ENCODE peak calls at places on chromosomes 3 and 15, in seven cellular contexts. R is A549; G is GM23338; I is CD8-positive, alpha-beta T cell; E is endothelial cell; D is nephron progenitor cell; T is tibial nerve. P is an unnamed sample.
A peak's percentile ranks its signal among the peaks of the same experiment; 100 is the strongest.

GRCh38 chr15:61062268-61062667 is 166.8 kb downstream of the RORA start:
- DNase-seq in R (no peak), G (no peak), I (no peak), E (no peak), D (no peak), T (no peak), P (no peak)

GRCh38 chr15:95559875-95560394 is 770.6 kb upstream of the NR2F2 start:
- DNase-seq in R (peak; percentile 27), G (no peak), I (no peak), E (no peak), D (no peak), T (no peak), P (no peak)

GRCh38 chr3:46447535-46447934 is 17.2 kb downstream of the LTF start:
- DNase-seq in R (no peak), G (no peak), I (no peak), E (no peak), D (no peak), T (no peak), P (no peak)

GRCh38 chr15:92494791-92495190 is 101.1 kb downstream of the ST8SIA2 start:
- DNase-seq in R (no peak), G (no peak), I (no peak), E (no peak), D (no peak), T (no peak), P (no peak)

GRCh38 chr3:25441234-25441856 is 13.3 kb downstream of the RARB start:
- DNase-seq in R (no peak), G (peak; percentile 65), I (peak; percentile 8), E (no peak), D (no peak), T (no peak), P (no peak)

GRCh38 chr3:63977893-63978292 is 45.4 kb downstream of the PSMD6 start:
- DNase-seq in R (no peak), G (no peak), I (no peak), E (no peak), D (no peak), T (no peak), P (no peak)

GRCh38 chr15:90095521-90095959 is 6.7 kb downstream of the IDH2 start:
- DNase-seq in R (no peak), G (peak; percentile 49), I (no peak), E (no peak), D (no peak), T (no peak), P (no peak)

GRCh38 chr3:48662753-48663488 is at the start of gene CELSR3:
- DNase-seq in R (peak; percentile 51), G (peak; percentile 95), I (peak; percentile 29), E (peak; percentile 81), D (peak; percentile 86), T (peak; percentile 57), P (no peak)

GRCh38 chr15:85397151-85397550 is 16.7 kb downstream of the AKAP13 start:
- DNase-seq in R (no peak), G (no peak), I (no peak), E (no peak), D (no peak), T (no peak), P (no peak)

GRCh38 chr15:84947947-84948830 is 33.5 kb upstream of the PDE8A start:
- DNase-seq in R (no peak), G (no peak), I (no peak), E (no peak), D (no peak), T (no peak), P (no peak)

GRCh38 chr15:87743557-87743956 is 513.0 kb downstream of the NTRK3 start:
- DNase-seq in R (no peak), G (no peak), I (no peak), E (no peak), D (no peak), T (no peak), P (no peak)

GRCh38 chr15:90496791-90497190 is 32.9 kb upstream of the CRTC3 start:
- DNase-seq in R (no peak), G (no peak), I (no peak), E (no peak), D (no peak), T (no peak), P (no peak)

GRCh38 chr3:185658504-185658912 is 72.4 kb downstream of the SENP2 start:
- DNase-seq in R (peak; percentile 13), G (no peak), I (no peak), E (no peak), D (no peak), T (peak; percentile 86), P (no peak)

GRCh38 chr15:40471105-40471777 is 457 bp downstream of the CHST14 start:
- DNase-seq in R (no peak), G (peak; percentile 53), I (no peak), E (peak; percentile 41), D (no peak), T (no peak), P (no peak)

GRCh38 chr3:133894334-133895207 is 1.1 kb downstream of the RAB6B start:
- DNase-seq in R (no peak), G (peak; percentile 77), I (no peak), E (no peak), D (peak; percentile 31), T (no peak), P (no peak)

GRCh38 chr3:37494206-37494605 is 319.8 kb upstream of the LRRFIP2 start:
- DNase-seq in R (no peak), G (no peak), I (no peak), E (no peak), D (no peak), T (no peak), P (no peak)

GRCh38 chr3:134627831-134628230 is 23.0 kb downstream of the KY start:
- DNase-seq in R (peak; percentile 21), G (no peak), I (no peak), E (no peak), D (no peak), T (no peak), P (no peak)

DNA sequence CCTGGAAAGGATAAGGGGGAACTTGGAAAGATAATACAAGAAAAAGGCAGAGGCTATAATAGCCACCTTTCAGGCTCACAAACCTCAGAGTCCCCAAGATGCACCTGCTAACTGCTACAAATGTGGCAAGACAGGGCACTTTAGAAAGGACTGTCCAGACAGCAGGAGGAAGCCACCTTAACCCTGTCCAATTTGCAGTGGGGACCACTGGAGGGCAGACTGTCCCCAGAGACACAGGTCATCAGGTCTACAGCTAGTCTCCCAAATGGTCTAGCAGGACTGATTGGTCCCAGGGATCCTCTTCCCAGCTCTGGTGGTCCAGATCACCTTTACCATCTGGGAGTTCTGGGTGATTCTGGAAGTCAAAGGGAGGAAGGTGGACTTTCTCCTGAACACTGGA is 882.5 kb upstream of the GBE1 start:
- DNase-seq in R (no peak), G (peak; percentile 36), I (no peak), E (peak; percentile 13), D (no peak), T (no peak), P (no peak)
- TF ChIP-seq CTCF in R (no peak), G (peak; percentile 38), I (no peak), E (no peak), D (peak; percentile 10), T (no peak), P (peak; percentile 8)

GRCh38 chr15:100716456-100717085 is 114.2 kb downstream of the ASB7 start:
- DNase-seq in R (no peak), G (no peak), I (no peak), E (no peak), D (no peak), T (no peak), P (no peak)

GRCh38 chr15:100713163-100713867 is 110.9 kb downstream of the ASB7 start:
- DNase-seq in R (peak; percentile 97), G (no peak), I (no peak), E (no peak), D (no peak), T (no peak), P (no peak)

GRCh38 chr15:100714034-100714748 is 111.8 kb downstream of the ASB7 start:
- DNase-seq in R (no peak), G (no peak), I (no peak), E (no peak), D (no peak), T (no peak), P (no peak)

GRCh38 chr15:100715571-100716455 is 113.4 kb downstream of the ASB7 start:
- DNase-seq in R (no peak), G (no peak), I (no peak), E (no peak), D (peak; percentile 12), T (no peak), P (no peak)

GRCh38 chr15:100714749-100715342 is 112.5 kb downstream of the ASB7 start:
- DNase-seq in R (no peak), G (peak; percentile 7), I (no peak), E (no peak), D (no peak), T (no peak), P (no peak)
- TF ChIP-seq CTCF in R (no peak), G (no peak), I (no peak), E (no peak), D (no peak), T (no peak), P (no peak)

GRCh38 chr3:43994594-43995077 is 247.1 kb upstream of the TOPAZ1 start:
- DNase-seq in R (no peak), G (peak; percentile 55), I (no peak), E (no peak), D (no peak), T (no peak), P (no peak)
- TF ChIP-seq CTCF in R (no peak), G (no peak), I (no peak), E (no peak), D (no peak), T (no peak), P (no peak)

DNA sequence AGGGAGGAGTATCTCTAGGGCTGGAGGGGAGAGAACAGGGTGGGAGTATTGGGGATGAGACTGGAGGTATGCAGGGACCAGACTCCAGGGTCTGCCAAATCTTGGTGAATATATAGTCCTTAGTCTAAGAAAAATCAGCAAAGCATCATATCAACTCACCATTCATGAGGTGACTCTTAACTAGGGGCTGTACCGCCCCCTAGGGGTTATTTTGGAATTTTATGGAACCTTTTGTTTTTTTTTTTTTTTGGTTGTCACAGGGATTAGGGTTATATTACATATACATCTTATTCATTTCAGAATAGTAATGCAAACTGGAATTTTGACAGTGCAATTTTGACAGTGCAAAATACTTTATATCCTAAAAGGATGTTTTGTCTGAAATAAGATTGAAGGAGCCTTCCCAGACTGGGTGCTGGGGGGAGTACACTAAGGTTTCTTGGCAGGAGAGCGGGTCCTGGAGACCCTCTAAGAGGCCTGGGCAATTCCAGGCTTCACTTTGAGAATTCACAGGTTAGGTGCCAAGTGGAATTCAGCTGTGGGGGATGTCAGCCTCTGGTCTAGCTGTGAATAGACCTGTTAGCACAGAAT is 7.5 kb downstream of the CMTM7 start:
- DNase-seq in R (peak; percentile 48), G (peak; percentile 85), I (peak; percentile 63), E (peak; percentile 43), D (peak; percentile 25), T (no peak), P (no peak)
- TF ChIP-seq CTCF in R (peak; percentile 80), G (peak; percentile 93), I (peak; percentile 73), E (peak; percentile 88), D (peak; percentile 73), T (peak; percentile 60), P (peak; percentile 35)

GRCh38 chr3:70227437-70227836 is 85.0 kb downstream of the MDFIC2 start:
- DNase-seq in R (no peak), G (no peak), I (no peak), E (no peak), D (no peak), T (no peak), P (no peak)
- TF ChIP-seq CTCF in R (no peak), G (no peak), I (no peak), E (no peak), D (no peak), T (no peak), P (no peak)

P was measured in D721Med.